ENCODE peak calls at places on chromosomes 11 and 22, in five cellular contexts. J is IMR-90; L is cardiac muscle cell; N is A549; K is CD8-positive, alpha-beta T cell. F is an unnamed sample.

GRCh38 chr11:64723907-64724862 is 1.2 kb upstream of the NRXN2 start:
- DNase-seq in J (no peak), L (no peak), N (no peak), K (no peak), F (peak)

GRCh38 chr22:48755332-48755949 is 1072.2 kb downstream of the BRD1 start:
- DNase-seq in J (no peak), L (no peak), N (no peak), K (no peak), F (no peak)

GRCh38 chr11:3939211-3939610 is 83.7 kb downstream of the STIM1 start:
- DNase-seq in J (peak), L (peak), N (no peak), K (no peak), F (peak)

GRCh38 chr11:19683141-19683805 is 29.4 kb upstream of the NAV2 start:
- DNase-seq in J (no peak), L (no peak), N (no peak), K (no peak), F (no peak)

GRCh38 chr22:19035474-19036228 is 86.6 kb downstream of the DGCR2 start:
- DNase-seq in J (no peak), L (peak), N (no peak), K (no peak), F (peak)

GRCh38 chr11:94305146-94305545 is 766 bp downstream of the IZUMO1R start:
- DNase-seq in J (peak), L (peak), N (no peak), K (no peak), F (no peak)

GRCh38 chr11:63014408-63015055 is 1.1 kb downstream of the SLC22A8 start:
- DNase-seq in J (no peak), L (no peak), N (no peak), K (no peak), F (no peak)

GRCh38 chr11:42552786-42553185 is 759.0 kb upstream of the API5 start:
- DNase-seq in J (no peak), L (peak), N (no peak), K (no peak), F (no peak)

GRCh38 chr11:10452211-10452767 is 2.8 kb upstream of the AMPD3 start:
- DNase-seq in J (peak), L (no peak), N (no peak), K (no peak), F (no peak)

GRCh38 chr22:47778160-47778658 is 1015.8 kb downstream of the TBC1D22A start:
- DNase-seq in J (no peak), L (no peak), N (no peak), K (no peak), F (no peak)

GRCh38 chr11:65316311-65316978 is 1.8 kb downstream of the CDC42EP2 start:
- DNase-seq in J (peak), L (peak), N (no peak), K (no peak), F (no peak)

GRCh38 chr11:10581481-10582019 is 13.1 kb upstream of the LYVE1 start:
- DNase-seq in J (peak), L (peak), N (no peak), K (no peak), F (no peak)

GRCh38 chr22:25564320-25564978 is at the start of gene GRK3:
- DNase-seq in J (peak), L (peak), N (peak), K (peak), F (peak)

GRCh38 chr11:58880625-58881024 is 36.1 kb upstream of the GLYATL2 start:
- DNase-seq in J (no peak), L (no peak), N (no peak), K (no peak), F (no peak)

GRCh38 chr11:73159297-73159696 is 17.2 kb upstream of the FCHSD2 start:
- DNase-seq in J (no peak), L (no peak), N (no peak), K (no peak), F (no peak)

GRCh38 chr11:71364176-71364671 is 84.0 kb downstream of the DHCR7 start:
- DNase-seq in J (no peak), L (no peak), N (no peak), K (no peak), F (no peak)

GRCh38 chr11:61028135-61028729 is 56.8 kb downstream of the CD6 start:
- DNase-seq in J (no peak), L (no peak), N (no peak), K (peak), F (peak)

GRCh38 chr22:25177226-25177625 is 22.4 kb upstream of the CRYBB3 start:
- DNase-seq in J (no peak), L (no peak), N (no peak), K (no peak), F (no peak)

GRCh38 chr11:88827018-88827676 is 238.6 kb downstream of the GRM5 start:
- DNase-seq in J (no peak), L (no peak), N (no peak), K (no peak), F (no peak)

GRCh38 chr11:76185931-76186401 is 20.3 kb downstream of the WNT11 start:
- DNase-seq in J (no peak), L (peak), N (no peak), K (no peak), F (no peak)

GRCh38 chr11:78313181-78313788 is 104.3 kb downstream of the GAB2 start:
- DNase-seq in J (peak), L (peak), N (no peak), K (no peak), F (no peak)

GRCh38 chr22:42688241-42688913 is 32.3 kb downstream of the A4GALT start:
- DNase-seq in J (peak), L (peak), N (peak), K (no peak), F (no peak)

GRCh38 chr11:16767957-16768356 is 29.5 kb downstream of the C11orf58 start:
- DNase-seq in J (no peak), L (no peak), N (no peak), K (no peak), F (no peak)

GRCh38 chr11:34583818-34584217 is 37.1 kb upstream of the EHF start:
- DNase-seq in J (no peak), L (no peak), N (no peak), K (no peak), F (no peak)

GRCh38 chr11:46181843-46182424 is 60.7 kb upstream of the PHF21A start:
- DNase-seq in J (no peak), L (no peak), N (no peak), K (no peak), F (no peak)

GRCh38 chr22:30129636-30130035 is 49.4 kb downstream of the HORMAD2 start:
- DNase-seq in J (no peak), L (no peak), N (no peak), K (no peak), F (no peak)

GRCh38 chr11:132894598-132894997 is 637.7 kb downstream of the OPCML start:
- DNase-seq in J (no peak), L (no peak), N (no peak), K (no peak), F (no peak)

GRCh38 chr22:21045585-21046294 is at the start of gene LRRC74B:
- DNase-seq in J (peak), L (peak), N (peak), K (peak), F (peak)

GRCh38 chr22:43853328-43853931 is 8.9 kb downstream of the SULT4A1 start:
- DNase-seq in J (no peak), L (no peak), N (no peak), K (no peak), F (no peak)

GRCh38 chr11:101082813-101083212 is 46.8 kb downstream of the PGR start:
- DNase-seq in J (no peak), L (no peak), N (no peak), K (no peak), F (no peak)

GRCh38 chr11:73004088-73004487 is 138.0 kb downstream of the FCHSD2 start:
- DNase-seq in J (no peak), L (no peak), N (no peak), K (no peak), F (no peak)

GRCh38 chr11:75821202-75821601 is 6.2 kb downstream of the UVRAG start:
- DNase-seq in J (no peak), L (no peak), N (no peak), K (no peak), F (no peak)

GRCh38 chr11:10394229-10395100 is 60.6 kb upstream of the AMPD3 start:
- DNase-seq in J (peak), L (no peak), N (peak), K (no peak), F (no peak)

GRCh38 chr22:46727813-46728364 is 10.2 kb downstream of the CERK start:
- DNase-seq in J (no peak), L (no peak), N (no peak), K (no peak), F (no peak)

GRCh38 chr22:49723478-49724029 is 104.1 kb downstream of the BRD1 start:
- DNase-seq in J (no peak), L (no peak), N (no peak), K (no peak), F (no peak)

GRCh38 chr11:93073508-93074280 is 104.2 kb downstream of the MTNR1B start:
- DNase-seq in J (no peak), L (no peak), N (no peak), K (no peak), F (no peak)

GRCh38 chr11:93067881-93068390 is 98.5 kb downstream of the MTNR1B start:
- DNase-seq in J (no peak), L (no peak), N (no peak), K (no peak), F (no peak)

GRCh38 chr11:93073026-93073425 is 103.6 kb downstream of the MTNR1B start:
- DNase-seq in J (no peak), L (no peak), N (no peak), K (no peak), F (no peak)

GRCh38 chr11:93075782-93076181 is 106.3 kb downstream of the MTNR1B start:
- DNase-seq in J (no peak), L (peak), N (no peak), K (no peak), F (no peak)

DNA sequence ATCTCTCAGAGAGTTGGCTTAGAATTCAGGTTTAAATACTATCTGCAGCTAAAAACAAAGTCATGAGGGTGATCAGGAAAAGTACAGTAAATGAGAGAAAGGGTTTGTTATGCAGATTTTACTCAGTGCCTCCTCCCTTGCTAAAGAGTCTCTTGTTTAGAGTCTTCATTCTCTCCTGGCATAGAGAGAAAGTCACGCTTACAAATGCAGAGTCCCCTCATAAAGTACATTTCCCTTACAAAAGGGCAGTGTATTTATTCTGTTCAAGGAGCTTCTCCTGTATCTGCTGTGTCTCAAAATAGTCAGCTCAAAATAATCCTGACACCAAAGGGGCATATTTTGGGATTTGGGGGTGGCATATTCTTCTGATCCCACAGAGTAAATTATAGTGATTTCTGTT is 102.8 kb downstream of the MTNR1B start:
- DNase-seq in J (no peak), L (no peak), N (no peak), K (no peak), F (no peak)
- H3K4me3 ChIP-seq in J (no peak), L (no peak), N (no peak), K (no peak), F (no peak)

GRCh38 chr11:107999759-108000455 is 8.8 kb upstream of the CUL5 start:
- DNase-seq in J (peak), L (peak), N (peak), K (no peak), F (peak)
- TF ChIP-seq CTCF in J (peak), L (peak), N (peak), K (peak), F (peak)

GRCh38 chr22:45616432-45616831 is 55.2 kb upstream of the ATXN10 start:
- DNase-seq in J (no peak), L (no peak), N (no peak), K (no peak), F (no peak)

GRCh38 chr22:45608763-45609180 is 62.9 kb upstream of the ATXN10 start:
- DNase-seq in J (peak), L (peak), N (no peak), K (peak), F (no peak)

GRCh38 chr22:45615364-45615763 is 56.3 kb upstream of the ATXN10 start:
- DNase-seq in J (no peak), L (no peak), N (no peak), K (no peak), F (no peak)

GRCh38 chr22:45612940-45613339 is 58.7 kb upstream of the ATXN10 start:
- DNase-seq in J (no peak), L (peak), N (no peak), K (no peak), F (no peak)

GRCh38 chr22:45612451-45612901 is 59.2 kb upstream of the ATXN10 start:
- DNase-seq in J (peak), L (peak), N (no peak), K (peak), F (no peak)
- H3K4me3 ChIP-seq in J (no peak), L (no peak), N (no peak), K (no peak), F (no peak)

GRCh38 chr11:124483422-124483821 is 37.9 kb upstream of the OR8B8 start:
- DNase-seq in J (no peak), L (no peak), N (no peak), K (no peak), F (no peak)
- TF ChIP-seq CTCF in J (no peak), L (no peak), N (no peak), K (no peak), F (no peak)

GRCh38 chr11:1871531-1871930 is 18.6 kb downstream of the LSP1 start:
- DNase-seq in J (no peak), L (no peak), N (no peak), K (no peak), F (no peak)
- H3K4me3 ChIP-seq in J (no peak), L (no peak), N (no peak), K (peak), F (no peak)

DNA sequence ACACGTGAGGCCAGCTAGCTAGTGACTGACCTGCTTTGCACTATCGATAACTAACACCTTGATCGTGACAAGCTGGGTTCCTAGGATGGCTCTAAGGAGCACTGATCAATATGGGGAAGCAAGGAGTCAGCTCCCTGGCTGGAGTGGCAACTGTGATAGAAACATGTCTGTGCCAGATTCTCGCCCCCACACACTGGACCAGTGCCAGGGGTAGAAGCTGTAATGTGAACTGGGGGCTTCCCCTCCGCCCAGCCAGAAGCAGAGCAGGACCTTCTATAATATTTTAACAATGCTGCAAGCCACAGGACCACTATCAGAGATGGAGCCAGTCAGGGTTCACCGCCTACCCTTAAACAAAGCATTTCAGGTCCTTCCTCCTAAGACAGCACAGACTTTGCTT is 96.5 kb downstream of the DSCAML1 start:
- DNase-seq in J (no peak), L (no peak), N (no peak), K (no peak), F (no peak)
- TF ChIP-seq CTCF in J (no peak), L (no peak), N (no peak), K (no peak), F (no peak)

GRCh38 chr11:119421941-119422504 is 949 bp downstream of the THY1 start:
- DNase-seq in J (peak), L (peak), N (no peak), K (no peak), F (peak)

GRCh38 chr11:119424276-119424675 is 1.3 kb upstream of the THY1 start:
- DNase-seq in J (no peak), L (no peak), N (no peak), K (no peak), F (no peak)

GRCh38 chr11:119422505-119423416 is at the start of gene THY1:
- DNase-seq in J (peak), L (peak), N (no peak), K (no peak), F (no peak)

GRCh38 chr11:119424775-119425174 is 1.8 kb upstream of the THY1 start:
- DNase-seq in J (no peak), L (no peak), N (no peak), K (no peak), F (no peak)

DNA sequence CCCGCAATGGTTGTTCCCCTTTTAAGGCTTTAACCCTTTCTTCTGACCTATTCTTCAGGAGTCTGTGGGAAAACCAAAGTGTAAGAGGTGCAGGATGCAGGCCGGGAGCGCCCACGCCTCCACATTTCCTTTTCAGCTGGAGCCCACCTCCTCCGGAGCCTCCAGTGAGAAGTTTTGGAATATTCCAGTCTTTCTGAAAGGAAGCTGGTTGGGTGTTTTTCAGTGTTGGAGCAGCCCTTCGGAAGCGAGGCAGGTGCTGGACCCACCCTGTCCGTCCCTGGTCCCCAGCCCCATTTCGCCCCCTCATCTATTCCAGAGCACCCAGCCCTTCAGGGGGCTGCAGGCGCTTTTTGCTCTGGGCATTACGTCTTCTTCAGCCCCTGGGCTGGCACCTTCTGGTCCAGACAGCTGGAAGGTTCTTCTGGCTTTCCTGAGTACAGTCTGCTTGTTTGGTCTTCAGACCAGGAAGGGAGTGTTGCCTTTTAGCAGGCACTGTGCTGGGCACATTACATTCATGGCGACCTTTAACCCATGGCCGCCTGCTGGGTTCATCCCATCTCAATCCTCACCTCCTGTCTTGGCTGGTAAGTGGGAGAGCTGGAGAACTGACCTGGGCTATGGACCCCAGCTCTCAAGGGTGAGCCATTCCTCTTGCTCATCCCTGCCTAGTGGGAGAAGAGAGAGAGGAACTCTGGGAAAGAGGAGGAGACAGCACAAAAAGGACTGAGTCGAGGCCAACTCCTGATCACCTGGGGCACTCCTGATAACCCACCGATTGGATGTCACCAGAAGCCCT is 685 bp upstream of the THY1 start:
- DNase-seq in J (peak), L (no peak), N (no peak), K (no peak), F (no peak)
- H3K4me3 ChIP-seq in J (peak), L (no peak), N (peak), K (no peak), F (no peak)

GRCh38 chr11:106585061-106585460 is 433.2 kb downstream of the GUCY1A2 start:
- DNase-seq in J (peak), L (peak), N (no peak), K (no peak), F (no peak)
- TF ChIP-seq CTCF in J (peak), L (peak), N (no peak), K (no peak), F (peak)

GRCh38 chr22:39556970-39557811 is 13.4 kb upstream of the CACNA1I start:
- DNase-seq in J (peak), L (peak), N (peak), K (peak), F (no peak)

GRCh38 chr22:39560127-39560526 is 10.4 kb upstream of the CACNA1I start:
- DNase-seq in J (no peak), L (no peak), N (no peak), K (no peak), F (no peak)

GRCh38 chr22:39558950-39559349 is 11.6 kb upstream of the CACNA1I start:
- DNase-seq in J (no peak), L (no peak), N (no peak), K (no peak), F (no peak)

GRCh38 chr22:39559456-39560105 is 11.0 kb upstream of the CACNA1I start:
- DNase-seq in J (no peak), L (peak), N (no peak), K (no peak), F (peak)

DNA sequence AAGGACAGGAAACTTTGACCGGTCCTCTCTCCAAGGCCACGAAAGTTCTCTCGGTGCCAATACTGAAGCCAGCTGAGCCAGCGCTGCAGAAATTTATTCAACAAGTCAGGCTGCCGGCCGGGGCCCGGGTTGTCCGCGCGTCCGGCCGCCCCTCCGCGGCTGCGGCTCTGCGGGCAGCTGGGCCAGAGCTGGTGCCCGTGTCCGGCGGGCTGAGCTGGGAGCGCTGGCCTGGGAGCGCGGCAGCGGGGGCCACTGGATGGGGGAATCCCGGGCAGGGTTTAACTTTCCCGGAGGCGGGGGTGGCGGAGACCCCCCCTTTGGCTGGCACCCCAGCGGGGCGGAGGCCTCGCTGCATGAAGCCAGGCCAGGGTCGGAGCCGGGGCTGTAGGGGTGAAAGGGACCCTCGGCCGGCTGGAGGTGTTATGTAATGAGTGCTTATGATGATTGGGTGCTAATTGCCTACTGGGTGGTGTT is 12.3 kb upstream of the CACNA1I start:
- DNase-seq in J (no peak), L (no peak), N (no peak), K (no peak), F (no peak)
- H3K4me3 ChIP-seq in J (no peak), L (peak), N (no peak), K (no peak), F (no peak)

GRCh38 chr11:120239713-120240640 is at the start of gene POU2F3:
- DNase-seq in J (no peak), L (no peak), N (no peak), K (no peak), F (no peak)
- TF ChIP-seq CTCF in J (no peak), L (peak), N (no peak), K (no peak), F (peak)

F was measured in GM12865.